ENCODE peak calls at places on chromosome 4, in nine cellular contexts. A is AG09319, O is GM23338, Y is fibroblast of mammary gland, G is ovary, T is cardiac fibroblast, X is heart right ventricle, V is astrocyte of the spinal cord, C is thoracic aorta. Z is an unnamed sample.

GRCh38 chr4:122450847-122451246 is 5.7 kb downstream of the IL2 start:
- DNase-seq in A (no peak), O (peak), Y (peak), G (no peak), T (peak), X (no peak), V (peak), C (no peak), Z (no peak)

GRCh38 chr4:100736651-100737450 is 219.0 kb upstream of the EMCN start:
- DNase-seq in A (peak), O (no peak), Y (peak), G (no peak), T (peak), X (peak), V (peak), C (no peak), Z (no peak)

GRCh38 chr4:174133525-174133924 is 149.9 kb downstream of the FBXO8 start:
- DNase-seq in A (no peak), O (no peak), Y (no peak), G (no peak), T (no peak), X (no peak), V (no peak), C (no peak), Z (no peak)

GRCh38 chr4:3041192-3042142 is 32.9 kb downstream of the HTT-AS start:
- DNase-seq in A (no peak), O (peak), Y (peak), G (peak), T (peak), X (peak), V (peak), C (no peak), Z (no peak)

GRCh38 chr4:7002336-7002735 is 40.8 kb upstream of the TADA2B start:
- DNase-seq in A (no peak), O (no peak), Y (no peak), G (no peak), T (no peak), X (no peak), V (no peak), C (no peak), Z (no peak)

GRCh38 chr4:72767903-72768817 is 199.1 kb upstream of the ADAMTS3 start:
- DNase-seq in A (peak), O (no peak), Y (peak), G (no peak), T (peak), X (no peak), V (peak), C (no peak), Z (no peak)

GRCh38 chr4:176313596-176314341 is 6.0 kb upstream of the SPCS3 start:
- DNase-seq in A (no peak), O (no peak), Y (peak), G (no peak), T (no peak), X (no peak), V (no peak), C (no peak), Z (no peak)

GRCh38 chr4:168701061-168701460 is 204.2 kb downstream of the PALLD start:
- DNase-seq in A (no peak), O (no peak), Y (no peak), G (no peak), T (no peak), X (no peak), V (no peak), C (no peak), Z (no peak)

GRCh38 chr4:152106113-152106763 is 345.4 kb upstream of the GATB start:
- DNase-seq in A (peak), O (peak), Y (peak), G (peak), T (peak), X (peak), V (peak), C (peak), Z (no peak)

GRCh38 chr4:108484187-108484586 is 136.2 kb upstream of the RPL34 start:
- DNase-seq in A (no peak), O (no peak), Y (no peak), G (no peak), T (no peak), X (no peak), V (no peak), C (no peak), Z (no peak)

GRCh38 chr4:105457997-105458396 is 15.9 kb downstream of the PPA2 start:
- DNase-seq in A (no peak), O (no peak), Y (peak), G (no peak), T (no peak), X (no peak), V (no peak), C (no peak), Z (no peak)

GRCh38 chr4:76738081-76738931 is 159.6 kb downstream of the SOWAHB start:
- DNase-seq in A (peak), O (no peak), Y (peak), G (peak), T (peak), X (peak), V (peak), C (peak), Z (no peak)

GRCh38 chr4:41332666-41333065 is 75.9 kb downstream of the UCHL1 start:
- DNase-seq in A (no peak), O (no peak), Y (no peak), G (no peak), T (no peak), X (no peak), V (no peak), C (no peak), Z (no peak)

GRCh38 chr4:7828011-7828720 is 111.5 kb downstream of the AFAP1 start:
- DNase-seq in A (peak), O (peak), Y (peak), G (peak), T (peak), X (peak), V (peak), C (no peak), Z (no peak)

GRCh38 chr4:41400296-41400695 is 137.7 kb upstream of the LIMCH1 start:
- DNase-seq in A (no peak), O (no peak), Y (no peak), G (no peak), T (peak), X (no peak), V (no peak), C (no peak), Z (no peak)

GRCh38 chr4:121358473-121358872 is 22.3 kb downstream of the QRFPR start:
- DNase-seq in A (no peak), O (no peak), Y (peak), G (no peak), T (peak), X (no peak), V (peak), C (no peak), Z (no peak)

GRCh38 chr4:8192748-8193738 is 6.0 kb upstream of the SH3TC1 start:
- DNase-seq in A (no peak), O (no peak), Y (peak), G (no peak), T (peak), X (peak), V (peak), C (no peak), Z (no peak)

GRCh38 chr4:57078685-57079521 is 31.3 kb downstream of the IGFBP7 start:
- DNase-seq in A (no peak), O (peak), Y (no peak), G (no peak), T (no peak), X (no peak), V (peak), C (no peak), Z (no peak)

GRCh38 chr4:15043226-15043625 is 40.9 kb downstream of the CPEB2 start:
- DNase-seq in A (no peak), O (peak), Y (no peak), G (no peak), T (no peak), X (no peak), V (no peak), C (no peak), Z (no peak)

GRCh38 chr4:176102414-176102813 is 36.8 kb downstream of the WDR17 start:
- DNase-seq in A (no peak), O (no peak), Y (no peak), G (no peak), T (no peak), X (no peak), V (no peak), C (no peak), Z (no peak)

GRCh38 chr4:25486171-25486570 is 109.1 kb downstream of the ANAPC4 start:
- DNase-seq in A (no peak), O (peak), Y (no peak), G (no peak), T (peak), X (no peak), V (peak), C (no peak), Z (no peak)

GRCh38 chr4:117678861-117679260 is 355.4 kb upstream of the NDST3 start:
- DNase-seq in A (no peak), O (peak), Y (no peak), G (no peak), T (no peak), X (no peak), V (no peak), C (no peak), Z (no peak)

GRCh38 chr4:84814100-84814750 is 152.3 kb downstream of the WDFY3 start:
- DNase-seq in A (peak), O (no peak), Y (peak), G (no peak), T (peak), X (no peak), V (peak), C (peak), Z (no peak)

GRCh38 chr4:168868044-168868855 is 141.8 kb downstream of the CBR4 start:
- DNase-seq in A (peak), O (no peak), Y (peak), G (no peak), T (peak), X (no peak), V (peak), C (no peak), Z (no peak)

GRCh38 chr4:95572304-95572991 is 23.7 kb upstream of the UNC5C start:
- DNase-seq in A (no peak), O (peak), Y (no peak), G (no peak), T (peak), X (peak), V (peak), C (no peak), Z (no peak)

GRCh38 chr4:15142201-15142600 is 139.9 kb downstream of the CPEB2 start:
- DNase-seq in A (no peak), O (no peak), Y (no peak), G (no peak), T (no peak), X (no peak), V (no peak), C (no peak), Z (no peak)

GRCh38 chr4:157221895-157222763 is 1.6 kb downstream of the GRIA2 start:
- DNase-seq in A (no peak), O (peak), Y (no peak), G (no peak), T (no peak), X (no peak), V (peak), C (no peak), Z (peak)

GRCh38 chr4:88999392-88999791 is 57.6 kb downstream of the FAM13A start:
- DNase-seq in A (no peak), O (no peak), Y (no peak), G (no peak), T (no peak), X (no peak), V (no peak), C (no peak), Z (no peak)

GRCh38 chr4:95428216-95429085 is 120.3 kb downstream of the UNC5C start:
- DNase-seq in A (no peak), O (no peak), Y (no peak), G (no peak), T (peak), X (no peak), V (no peak), C (no peak), Z (no peak)

GRCh38 chr4:99868126-99868596 is 26.1 kb downstream of the LAMTOR3 start:
- DNase-seq in A (peak), O (peak), Y (peak), G (no peak), T (no peak), X (no peak), V (peak), C (no peak), Z (no peak)

GRCh38 chr4:108833041-108833440 is 70.2 kb upstream of the ETNPPL start:
- DNase-seq in A (no peak), O (no peak), Y (no peak), G (no peak), T (peak), X (no peak), V (peak), C (no peak), Z (no peak)

GRCh38 chr4:122218762-122219161 is 66.6 kb downstream of the BLTP1 start:
- DNase-seq in A (no peak), O (peak), Y (peak), G (no peak), T (peak), X (no peak), V (peak), C (no peak), Z (no peak)

GRCh38 chr4:1345905-1346780 is 865 bp upstream of the UVSSA start:
- DNase-seq in A (no peak), O (peak), Y (peak), G (peak), T (peak), X (peak), V (peak), C (no peak), Z (peak)
- TF ChIP-seq CTCF in A (no peak), O (no peak), Y (no peak), G (no peak), T (no peak), X (no peak), V (peak), C (no peak), Z (peak)

DNA sequence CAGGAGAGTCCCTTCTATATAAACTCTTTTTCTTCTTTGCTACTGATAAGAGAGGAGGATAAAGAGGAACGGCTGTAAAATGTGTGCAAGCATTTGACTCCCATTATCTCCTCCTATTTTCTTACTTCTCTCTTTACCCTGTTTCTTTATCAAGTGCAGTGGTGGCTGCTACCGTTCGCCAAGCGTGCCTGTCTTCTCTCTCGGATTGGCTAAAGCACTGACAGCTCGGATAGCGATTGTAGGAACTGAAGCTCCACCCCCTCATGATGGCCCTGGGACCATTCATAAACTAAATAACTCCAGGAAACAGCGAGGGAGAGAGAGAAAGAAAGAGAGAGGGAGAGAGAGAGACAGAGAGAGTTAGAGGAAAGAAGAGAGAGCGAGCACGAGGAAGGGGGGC is 340 bp upstream of the MAB21L2 start:
- DNase-seq in A (peak), O (peak), Y (no peak), G (no peak), T (peak), X (no peak), V (peak), C (no peak), Z (peak)
- TF ChIP-seq CTCF in A (no peak), O (no peak), Y (no peak), G (no peak), T (no peak), X (no peak), V (no peak), C (no peak), Z (no peak)

DNA sequence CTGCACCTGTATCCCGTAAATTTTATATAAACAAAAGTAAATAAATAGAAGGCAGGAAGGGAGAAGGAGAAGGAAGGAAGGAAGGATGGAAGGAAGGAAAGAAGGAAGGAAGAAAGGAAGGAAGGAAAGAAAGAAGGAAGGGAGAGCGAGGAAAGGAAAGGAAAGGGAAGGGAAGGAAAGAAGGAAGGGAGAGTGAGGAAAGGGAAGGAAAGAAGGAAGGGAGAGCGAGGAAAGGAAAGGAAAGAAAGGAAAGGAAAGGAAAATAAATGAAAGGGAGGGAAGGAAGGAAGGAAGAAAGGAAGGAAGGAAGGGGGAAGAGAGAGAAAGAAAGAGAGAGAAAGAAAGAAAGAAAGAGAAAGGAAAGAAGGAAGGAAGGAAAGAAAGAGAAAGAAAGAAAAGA is 43.0 kb upstream of the FRG1 start:
- DNase-seq in A (no peak), O (no peak), Y (no peak), G (no peak), T (no peak), X (no peak), V (no peak), C (no peak), Z (no peak)
- TF ChIP-seq CTCF in A (no peak), O (no peak), Y (no peak), G (no peak), T (no peak), X (no peak), V (no peak), C (no peak), Z (no peak)

GRCh38 chr4:185395255-185395955 is at the start of gene LRP2BP:
- DNase-seq in A (no peak), O (no peak), Y (peak), G (no peak), T (no peak), X (no peak), V (no peak), C (no peak), Z (no peak)

GRCh38 chr4:185394568-185395254 is 1.0 kb downstream of the LRP2BP start:
- DNase-seq in A (no peak), O (no peak), Y (peak), G (no peak), T (no peak), X (no peak), V (no peak), C (no peak), Z (no peak)

GRCh38 chr4:185395956-185396723 is 416 bp upstream of the LRP2BP start:
- DNase-seq in A (peak), O (peak), Y (peak), G (peak), T (peak), X (peak), V (peak), C (peak), Z (peak)

GRCh38 chr4:185398618-185399017 is 2.0 kb downstream of the ANKRD37 start:
- DNase-seq in A (no peak), O (no peak), Y (no peak), G (no peak), T (no peak), X (no peak), V (no peak), C (no peak), Z (no peak)

GRCh38 chr4:185396724-185397402 is at the start of gene ANKRD37:
- DNase-seq in A (no peak), O (peak), Y (peak), G (no peak), T (peak), X (peak), V (peak), C (no peak), Z (peak)
- TF ChIP-seq CTCF in A (no peak), O (peak), Y (no peak), G (no peak), T (no peak), X (no peak), V (no peak), C (peak), Z (peak)

GRCh38 chr4:42404001-42404400 is 6.7 kb downstream of the SHISA3 start:
- DNase-seq in A (no peak), O (peak), Y (no peak), G (no peak), T (no peak), X (no peak), V (no peak), C (no peak), Z (no peak)

GRCh38 chr4:42399393-42399792 is 2.1 kb downstream of the SHISA3 start:
- DNase-seq in A (no peak), O (peak), Y (no peak), G (no peak), T (no peak), X (no peak), V (no peak), C (no peak), Z (peak)

GRCh38 chr4:42397635-42398447 is 553 bp downstream of the SHISA3 start:
- DNase-seq in A (no peak), O (peak), Y (no peak), G (no peak), T (peak), X (no peak), V (peak), C (no peak), Z (peak)

GRCh38 chr4:42398448-42399355 is 1.4 kb downstream of the SHISA3 start:
- DNase-seq in A (no peak), O (peak), Y (no peak), G (no peak), T (no peak), X (no peak), V (peak), C (no peak), Z (peak)

GRCh38 chr4:42401171-42401570 is 3.9 kb downstream of the SHISA3 start:
- DNase-seq in A (no peak), O (peak), Y (no peak), G (no peak), T (no peak), X (no peak), V (no peak), C (no peak), Z (no peak)
- TF ChIP-seq CTCF in A (no peak), O (peak), Y (no peak), G (no peak), T (peak), X (no peak), V (no peak), C (no peak), Z (no peak)

GRCh38 chr4:172871381-172871780 is 297.2 kb upstream of the GALNT7 start:
- DNase-seq in A (no peak), O (peak), Y (peak), G (no peak), T (no peak), X (no peak), V (no peak), C (no peak), Z (no peak)
- TF ChIP-seq CTCF in A (no peak), O (peak), Y (no peak), G (no peak), T (no peak), X (no peak), V (no peak), C (no peak), Z (no peak)

DNA sequence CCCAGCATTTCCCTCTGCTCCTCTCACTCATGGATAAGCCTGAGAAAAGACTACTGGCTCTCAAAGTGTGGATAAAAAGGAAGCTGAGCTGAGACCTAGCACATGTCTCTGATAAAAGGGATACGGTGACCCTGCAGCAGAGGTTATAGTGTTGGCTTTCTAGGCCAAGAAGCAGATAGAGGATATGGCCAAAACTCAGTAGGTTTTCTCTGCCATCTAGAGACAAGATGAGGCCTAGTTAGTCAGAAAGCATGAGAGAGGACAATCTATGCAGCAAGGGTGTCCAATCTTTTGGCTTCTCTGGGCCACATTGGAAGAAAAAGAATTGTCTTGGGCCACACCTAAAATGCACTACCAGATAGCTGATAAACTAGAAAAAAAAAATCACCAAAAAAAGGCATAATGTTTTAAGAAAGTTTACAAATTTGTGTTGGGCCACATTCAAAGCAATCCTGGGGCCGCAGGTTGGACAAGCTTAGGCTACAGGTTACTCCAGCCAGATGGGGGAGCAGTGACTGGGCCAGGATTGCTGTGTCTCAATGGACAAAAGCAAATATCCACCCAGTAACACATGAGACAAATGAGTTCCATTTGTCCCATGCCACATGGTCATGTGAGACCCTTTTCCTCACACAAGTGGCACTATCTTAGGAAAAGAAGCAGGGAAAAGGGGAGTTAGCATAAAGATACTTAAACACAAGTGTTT is 411.4 kb downstream of the INPP4B start:
- DNase-seq in A (no peak), O (no peak), Y (no peak), G (no peak), T (no peak), X (no peak), V (no peak), C (no peak), Z (no peak)
- TF ChIP-seq CTCF in A (no peak), O (no peak), Y (no peak), G (no peak), T (no peak), X (no peak), V (no peak), C (no peak), Z (no peak)

Z was measured in neural crest cell.